ENCODE peak calls at places on chromosomes 1 and 21, in six cellular contexts. One of them, this sample, is unnamed.
A peak's percentile ranks its signal among the peaks of the same experiment; 100 is the strongest.

GRCh38 chr1:63917571-63918394 is 144.0 kb downstream of the ROR1 start:
- DNase-seq in CD4-positive, alpha-beta T cell: no peak
- DNase-seq in ovary: no peak
- DNase-seq in coronary artery: no peak
- DNase-seq in lower leg skin: no peak
- DNase-seq in right lobe of liver: no peak
- DNase-seq in this sample: no peak

GRCh38 chr1:11012260-11013159 is at the start of gene TARDBP:
- DNase-seq in lower leg skin: peak; percentile 81
- DNase-seq in ovary: peak; percentile 88
- DNase-seq in coronary artery: peak; percentile 93
- DNase-seq in right lobe of liver: peak; percentile 91
- DNase-seq in CD4-positive, alpha-beta T cell: peak; percentile 80
- DNase-seq in this sample: peak; percentile 93

GRCh38 chr1:81702903-81703302 is 97.8 kb upstream of the ADGRL2 start:
- DNase-seq in coronary artery: no peak
- DNase-seq in right lobe of liver: no peak
- DNase-seq in lower leg skin: no peak
- DNase-seq in ovary: no peak
- DNase-seq in CD4-positive, alpha-beta T cell: no peak
- DNase-seq in this sample: no peak

GRCh38 chr1:242673652-242674051 is 149.2 kb upstream of the PLD5 start:
- DNase-seq in ovary: no peak
- DNase-seq in coronary artery: no peak
- DNase-seq in CD4-positive, alpha-beta T cell: no peak
- DNase-seq in lower leg skin: no peak
- DNase-seq in right lobe of liver: no peak
- DNase-seq in this sample: no peak

GRCh38 chr1:230536641-230537155 is 105.6 kb upstream of the COG2 start:
- DNase-seq in coronary artery: no peak
- DNase-seq in CD4-positive, alpha-beta T cell: no peak
- DNase-seq in lower leg skin: no peak
- DNase-seq in right lobe of liver: no peak
- DNase-seq in ovary: no peak
- DNase-seq in this sample: no peak

GRCh38 chr1:25808481-25809244 is 8.7 kb downstream of the SELENON start:
- DNase-seq in CD4-positive, alpha-beta T cell: no peak
- DNase-seq in coronary artery: no peak
- DNase-seq in lower leg skin: no peak
- DNase-seq in right lobe of liver: no peak
- DNase-seq in ovary: no peak
- DNase-seq in this sample: no peak

GRCh38 chr1:10510520-10511493 is 36.1 kb downstream of the PEX14 start:
- DNase-seq in lower leg skin: no peak
- DNase-seq in coronary artery: no peak
- DNase-seq in right lobe of liver: no peak
- DNase-seq in CD4-positive, alpha-beta T cell: peak; percentile 65
- DNase-seq in ovary: no peak
- DNase-seq in this sample: no peak

GRCh38 chr1:179293340-179294327 is at the start of gene SOAT1:
- DNase-seq in ovary: peak; percentile 95
- DNase-seq in coronary artery: peak; percentile 93
- DNase-seq in right lobe of liver: peak; percentile 98
- DNase-seq in CD4-positive, alpha-beta T cell: peak; percentile 88
- DNase-seq in lower leg skin: peak; percentile 90
- DNase-seq in this sample: peak; percentile 97

GRCh38 chr1:110302836-110303235 is 36.3 kb upstream of the RBM15 start:
- DNase-seq in lower leg skin: no peak
- DNase-seq in coronary artery: no peak
- DNase-seq in ovary: no peak
- DNase-seq in CD4-positive, alpha-beta T cell: no peak
- DNase-seq in right lobe of liver: no peak
- DNase-seq in this sample: no peak

GRCh38 chr1:112114540-112114939 is 125.1 kb upstream of the KCND3 start:
- DNase-seq in CD4-positive, alpha-beta T cell: no peak
- DNase-seq in coronary artery: no peak
- DNase-seq in ovary: no peak
- DNase-seq in lower leg skin: no peak
- DNase-seq in right lobe of liver: no peak
- DNase-seq in this sample: no peak

GRCh38 chr1:231139659-231140650 is 21.9 kb upstream of the TRIM67 start:
- DNase-seq in coronary artery: no peak
- DNase-seq in ovary: no peak
- DNase-seq in right lobe of liver: no peak
- DNase-seq in CD4-positive, alpha-beta T cell: no peak
- DNase-seq in lower leg skin: no peak
- DNase-seq in this sample: no peak

GRCh38 chr1:223030871-223031270 is 112.2 kb downstream of the TLR5 start:
- DNase-seq in ovary: no peak
- DNase-seq in lower leg skin: no peak
- DNase-seq in CD4-positive, alpha-beta T cell: no peak
- DNase-seq in coronary artery: no peak
- DNase-seq in right lobe of liver: no peak
- DNase-seq in this sample: no peak

GRCh38 chr1:69029649-69030048 is 532.8 kb upstream of the DEPDC1 start:
- DNase-seq in coronary artery: no peak
- DNase-seq in ovary: no peak
- DNase-seq in CD4-positive, alpha-beta T cell: no peak
- DNase-seq in lower leg skin: no peak
- DNase-seq in right lobe of liver: no peak
- DNase-seq in this sample: no peak

GRCh38 chr21:34924194-34924593 is 124.9 kb downstream of the RUNX1 start:
- DNase-seq in coronary artery: no peak
- DNase-seq in CD4-positive, alpha-beta T cell: no peak
- DNase-seq in lower leg skin: no peak
- DNase-seq in right lobe of liver: no peak
- DNase-seq in ovary: no peak
- DNase-seq in this sample: no peak

GRCh38 chr1:65832296-65832695 is 39.6 kb downstream of the PDE4B start:
- DNase-seq in ovary: no peak
- DNase-seq in right lobe of liver: no peak
- DNase-seq in CD4-positive, alpha-beta T cell: no peak
- DNase-seq in coronary artery: no peak
- DNase-seq in lower leg skin: no peak
- DNase-seq in this sample: no peak

GRCh38 chr1:150210741-150211140 is 25.2 kb downstream of the ANP32E start:
- DNase-seq in ovary: no peak
- DNase-seq in coronary artery: no peak
- DNase-seq in right lobe of liver: no peak
- DNase-seq in CD4-positive, alpha-beta T cell: no peak
- DNase-seq in lower leg skin: no peak
- DNase-seq in this sample: no peak

GRCh38 chr21:45993210-45994085 is 11.9 kb downstream of the COL6A1 start:
- DNase-seq in right lobe of liver: peak; percentile 18
- DNase-seq in ovary: peak; percentile 25
- DNase-seq in CD4-positive, alpha-beta T cell: no peak
- DNase-seq in coronary artery: peak; percentile 85
- DNase-seq in lower leg skin: peak; percentile 14
- DNase-seq in this sample: peak; percentile 2

GRCh38 chr1:19654386-19654785 is 10.3 kb downstream of the NBL1 start:
- DNase-seq in lower leg skin: no peak
- DNase-seq in right lobe of liver: no peak
- DNase-seq in CD4-positive, alpha-beta T cell: no peak
- DNase-seq in coronary artery: no peak
- DNase-seq in ovary: no peak
- DNase-seq in this sample: no peak

GRCh38 chr1:228141871-228142615 is 2.0 kb downstream of the GUK1 start:
- DNase-seq in CD4-positive, alpha-beta T cell: no peak
- DNase-seq in ovary: no peak
- DNase-seq in coronary artery: no peak
- DNase-seq in right lobe of liver: peak; percentile 24
- DNase-seq in lower leg skin: peak; percentile 78
- DNase-seq in this sample: no peak

GRCh38 chr1:234912541-234913312 is 215.9 kb downstream of the TOMM20 start:
- DNase-seq in CD4-positive, alpha-beta T cell: no peak
- DNase-seq in right lobe of liver: no peak
- DNase-seq in ovary: no peak
- DNase-seq in coronary artery: no peak
- DNase-seq in lower leg skin: no peak
- DNase-seq in this sample: no peak

GRCh38 chr1:203799157-203799556 is 3.7 kb downstream of the ZBED6 start:
- DNase-seq in lower leg skin: no peak
- DNase-seq in coronary artery: no peak
- DNase-seq in right lobe of liver: no peak
- DNase-seq in CD4-positive, alpha-beta T cell: no peak
- DNase-seq in ovary: no peak
- DNase-seq in this sample: no peak

GRCh38 chr21:25837545-25838263 is 102.9 kb downstream of the GABPA start:
- DNase-seq in right lobe of liver: no peak
- DNase-seq in coronary artery: no peak
- DNase-seq in ovary: no peak
- DNase-seq in CD4-positive, alpha-beta T cell: no peak
- DNase-seq in lower leg skin: no peak
- DNase-seq in this sample: no peak

GRCh38 chr1:21882721-21883415 is 54.2 kb downstream of the HSPG2 start:
- DNase-seq in ovary: no peak
- DNase-seq in coronary artery: no peak
- DNase-seq in right lobe of liver: no peak
- DNase-seq in CD4-positive, alpha-beta T cell: no peak
- DNase-seq in lower leg skin: no peak
- DNase-seq in this sample: no peak

GRCh38 chr21:45927032-45927431 is 54.5 kb upstream of the COL6A1 start:
- DNase-seq in lower leg skin: no peak
- DNase-seq in ovary: no peak
- DNase-seq in right lobe of liver: no peak
- DNase-seq in coronary artery: no peak
- DNase-seq in CD4-positive, alpha-beta T cell: no peak
- DNase-seq in this sample: no peak

GRCh38 chr21:37074546-37074945 is 1.5 kb downstream of the TTC3 start:
- DNase-seq in lower leg skin: no peak
- DNase-seq in CD4-positive, alpha-beta T cell: no peak
- DNase-seq in ovary: no peak
- DNase-seq in coronary artery: no peak
- DNase-seq in right lobe of liver: no peak
- DNase-seq in this sample: no peak

GRCh38 chr21:37072988-37073416 is at the start of the genes PIGP and TTC3:
- DNase-seq in CD4-positive, alpha-beta T cell: peak; percentile 94
- DNase-seq in lower leg skin: peak; percentile 92
- DNase-seq in coronary artery: peak; percentile 94
- DNase-seq in right lobe of liver: peak; percentile 96
- DNase-seq in ovary: peak; percentile 97
- DNase-seq in this sample: peak; percentile 99

GRCh38 chr21:37072239-37072987 is 458 bp downstream of the PIGP start:
- DNase-seq in right lobe of liver: peak; percentile 70
- DNase-seq in lower leg skin: peak; percentile 65
- DNase-seq in ovary: peak; percentile 84
- DNase-seq in CD4-positive, alpha-beta T cell: no peak
- DNase-seq in coronary artery: no peak
- DNase-seq in this sample: peak; percentile 76

GRCh38 chr21:37074195-37074510 is 1.1 kb downstream of the TTC3 start:
- DNase-seq in ovary: no peak
- DNase-seq in right lobe of liver: peak; percentile 39
- DNase-seq in CD4-positive, alpha-beta T cell: no peak
- DNase-seq in coronary artery: no peak
- DNase-seq in lower leg skin: no peak
- DNase-seq in this sample: peak; percentile 35

GRCh38 chr21:37073417-37074194 is 552 bp downstream of the TTC3 start:
- DNase-seq in ovary: peak; percentile 53
- DNase-seq in coronary artery: peak; percentile 86
- DNase-seq in right lobe of liver: peak; percentile 74
- DNase-seq in lower leg skin: peak; percentile 56
- DNase-seq in CD4-positive, alpha-beta T cell: peak; percentile 45
- DNase-seq in this sample: peak; percentile 48
- TF ChIP-seq CTCF in ovary: no peak
- TF ChIP-seq CTCF in coronary artery: no peak
- TF ChIP-seq CTCF in right lobe of liver: peak; percentile 11
- TF ChIP-seq CTCF in lower leg skin: no peak
- TF ChIP-seq CTCF in CD4-positive, alpha-beta T cell: peak; percentile 32
- TF ChIP-seq CTCF in this sample: no peak

DNA sequence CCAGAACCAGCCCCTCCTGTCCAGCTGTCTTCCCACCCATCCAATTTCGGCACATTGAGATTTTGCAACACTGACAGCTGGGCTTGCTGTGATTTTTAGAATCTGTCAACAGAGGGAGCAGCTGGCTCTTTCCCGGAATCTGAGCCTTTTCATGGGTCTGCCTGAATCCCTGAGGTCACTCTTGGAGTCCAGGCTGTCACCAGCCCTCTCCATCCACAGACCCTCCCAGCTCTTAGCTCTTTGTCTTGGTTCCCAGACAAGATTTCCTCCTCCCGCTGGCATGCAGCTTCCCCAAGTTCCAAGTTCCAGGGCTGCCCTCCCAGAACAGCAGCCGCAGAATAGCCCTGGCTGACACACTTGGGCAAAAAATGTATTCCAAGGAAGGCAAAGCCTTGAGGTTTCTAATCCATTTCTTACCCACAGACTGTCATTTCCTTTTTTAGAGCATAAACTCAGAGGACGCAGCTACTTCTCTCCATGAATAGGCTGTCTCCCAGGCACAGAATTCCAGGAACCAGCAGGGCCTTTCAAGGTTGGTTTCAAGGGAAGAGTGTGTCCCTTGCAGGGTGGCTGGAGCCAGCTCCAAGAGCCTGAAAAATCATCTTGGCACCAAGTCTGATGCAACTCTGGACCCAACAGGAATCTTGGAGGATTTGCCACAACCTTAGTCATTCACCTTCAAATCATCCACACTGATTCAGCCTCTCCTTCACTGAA is 7.1 kb upstream of the TMEM61 start:
- DNase-seq in right lobe of liver: no peak
- DNase-seq in coronary artery: peak; percentile 81
- DNase-seq in CD4-positive, alpha-beta T cell: no peak
- DNase-seq in lower leg skin: peak; percentile 38
- DNase-seq in ovary: no peak
- DNase-seq in this sample: peak; percentile 48
- TF ChIP-seq CTCF in right lobe of liver: peak; percentile 49
- TF ChIP-seq CTCF in coronary artery: no peak
- TF ChIP-seq CTCF in CD4-positive, alpha-beta T cell: no peak
- TF ChIP-seq CTCF in lower leg skin: no peak
- TF ChIP-seq CTCF in ovary: no peak
- TF ChIP-seq CTCF in this sample: peak; percentile 47

DNA sequence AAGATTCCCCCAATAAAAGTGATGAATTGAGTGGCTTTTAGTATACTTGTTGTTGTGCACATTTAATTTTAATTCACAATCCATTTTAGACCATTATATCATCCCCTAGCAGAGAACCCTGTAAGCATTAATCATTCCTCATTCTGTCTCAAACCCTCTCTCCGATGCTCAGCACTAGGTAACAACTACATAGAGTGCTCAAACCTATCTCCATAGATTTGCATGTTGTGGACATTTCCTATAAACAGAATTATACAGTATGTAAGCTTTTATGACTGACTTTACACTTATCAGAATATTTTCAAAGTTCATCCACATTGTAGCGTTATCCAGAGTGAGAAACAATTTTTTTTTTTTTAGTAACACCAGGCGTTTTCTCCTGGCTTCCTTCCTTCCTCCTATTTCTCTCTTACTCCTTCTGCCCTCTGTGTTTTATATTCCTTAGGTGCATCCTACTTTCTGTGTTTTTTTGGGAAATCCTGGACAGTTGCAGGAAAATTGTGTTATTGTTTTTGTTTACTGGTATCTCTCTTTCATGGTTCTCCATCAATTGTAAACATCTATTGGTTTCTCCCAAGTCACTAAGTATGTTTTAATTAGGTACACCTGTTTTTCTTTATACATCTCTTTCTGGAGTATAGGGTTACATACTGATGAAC is 1528.0 kb upstream of the TPTE start:
- DNase-seq in CD4-positive, alpha-beta T cell: no peak
- DNase-seq in coronary artery: no peak
- DNase-seq in right lobe of liver: no peak
- DNase-seq in lower leg skin: no peak
- DNase-seq in ovary: no peak
- DNase-seq in this sample: no peak
- TF ChIP-seq CTCF in CD4-positive, alpha-beta T cell: no peak
- TF ChIP-seq CTCF in coronary artery: no peak
- TF ChIP-seq CTCF in right lobe of liver: no peak
- TF ChIP-seq CTCF in lower leg skin: no peak
- TF ChIP-seq CTCF in ovary: no peak
- TF ChIP-seq CTCF in this sample: no peak

GRCh38 chr1:176741181-176741580 is 278.2 kb downstream of the PAPPA2 start:
- DNase-seq in right lobe of liver: no peak
- DNase-seq in ovary: no peak
- DNase-seq in lower leg skin: no peak
- DNase-seq in coronary artery: no peak
- DNase-seq in CD4-positive, alpha-beta T cell: no peak
- DNase-seq in this sample: no peak
- TF ChIP-seq CTCF in right lobe of liver: no peak
- TF ChIP-seq CTCF in ovary: no peak
- TF ChIP-seq CTCF in lower leg skin: no peak
- TF ChIP-seq CTCF in coronary artery: no peak
- TF ChIP-seq CTCF in CD4-positive, alpha-beta T cell: no peak
- TF ChIP-seq CTCF in this sample: no peak